ENCODE peak calls at places on chromosomes 2 and 18, in four cellular contexts. One of them, this sample, is unnamed.

GRCh38 chr2:32360416-32360815 is 3.6 kb downstream of the BIRC6 start:
- DNase-seq in activated CD4-positive, alpha-beta T cell treated with anti-CD3 and anti-CD28 coated beads for 36 hours: no peak
- DNase-seq in RPMI8226: no peak
- DNase-seq in fibroblast of pulmonary artery: peak; percentile 31
- DNase-seq in this sample: no peak

GRCh38 chr2:54523336-54523959 is 67.3 kb downstream of the SPTBN1 start:
- DNase-seq in activated CD4-positive, alpha-beta T cell treated with anti-CD3 and anti-CD28 coated beads for 36 hours: no peak
- DNase-seq in RPMI8226: no peak
- DNase-seq in fibroblast of pulmonary artery: no peak
- DNase-seq in this sample: no peak

GRCh38 chr18:67864677-67865340 is 348.3 kb upstream of the DSEL start:
- DNase-seq in activated CD4-positive, alpha-beta T cell treated with anti-CD3 and anti-CD28 coated beads for 36 hours: no peak
- DNase-seq in RPMI8226: no peak
- DNase-seq in fibroblast of pulmonary artery: peak; percentile 67
- DNase-seq in this sample: no peak

GRCh38 chr2:35846-36245 is 10.5 kb downstream of the FAM110C start:
- DNase-seq in activated CD4-positive, alpha-beta T cell treated with anti-CD3 and anti-CD28 coated beads for 36 hours: no peak
- DNase-seq in RPMI8226: no peak
- DNase-seq in fibroblast of pulmonary artery: no peak
- DNase-seq in this sample: no peak

GRCh38 chr2:204145197-204146190 is 208.9 kb downstream of the ICOS start:
- DNase-seq in activated CD4-positive, alpha-beta T cell treated with anti-CD3 and anti-CD28 coated beads for 36 hours: peak; percentile 89
- DNase-seq in RPMI8226: peak; percentile 79
- DNase-seq in fibroblast of pulmonary artery: peak; percentile 74
- DNase-seq in this sample: peak; percentile 63

GRCh38 chr18:46793565-46793964 is 36.7 kb upstream of the ST8SIA5 start:
- DNase-seq in activated CD4-positive, alpha-beta T cell treated with anti-CD3 and anti-CD28 coated beads for 36 hours: no peak
- DNase-seq in RPMI8226: no peak
- DNase-seq in fibroblast of pulmonary artery: no peak
- DNase-seq in this sample: no peak

GRCh38 chr2:38421274-38422056 is 44.4 kb upstream of the ATL2 start:
- DNase-seq in activated CD4-positive, alpha-beta T cell treated with anti-CD3 and anti-CD28 coated beads for 36 hours: no peak
- DNase-seq in RPMI8226: no peak
- DNase-seq in fibroblast of pulmonary artery: no peak
- DNase-seq in this sample: no peak

GRCh38 chr2:38203455-38203810 is 127.5 kb upstream of the CYP1B1 start:
- DNase-seq in activated CD4-positive, alpha-beta T cell treated with anti-CD3 and anti-CD28 coated beads for 36 hours: no peak
- DNase-seq in RPMI8226: no peak
- DNase-seq in fibroblast of pulmonary artery: no peak
- DNase-seq in this sample: no peak

GRCh38 chr2:226423498-226423960 is 376.1 kb downstream of the IRS1 start:
- DNase-seq in activated CD4-positive, alpha-beta T cell treated with anti-CD3 and anti-CD28 coated beads for 36 hours: peak; percentile 69
- DNase-seq in RPMI8226: peak; percentile 30
- DNase-seq in fibroblast of pulmonary artery: no peak
- DNase-seq in this sample: peak; percentile 3

GRCh38 chr18:76056467-76057194 is 438.4 kb downstream of the ZNF516 start:
- DNase-seq in activated CD4-positive, alpha-beta T cell treated with anti-CD3 and anti-CD28 coated beads for 36 hours: no peak
- DNase-seq in RPMI8226: no peak
- DNase-seq in fibroblast of pulmonary artery: no peak
- DNase-seq in this sample: no peak

GRCh38 chr2:209790066-209790728 is 18.6 kb downstream of the UNC80 start:
- DNase-seq in activated CD4-positive, alpha-beta T cell treated with anti-CD3 and anti-CD28 coated beads for 36 hours: no peak
- DNase-seq in RPMI8226: no peak
- DNase-seq in fibroblast of pulmonary artery: no peak
- DNase-seq in this sample: no peak

GRCh38 chr18:13501896-13502295 is 224.5 kb downstream of the FAM210A start:
- DNase-seq in activated CD4-positive, alpha-beta T cell treated with anti-CD3 and anti-CD28 coated beads for 36 hours: peak; percentile 74
- DNase-seq in RPMI8226: no peak
- DNase-seq in fibroblast of pulmonary artery: no peak
- DNase-seq in this sample: peak; percentile 66

GRCh38 chr2:138061961-138062360 is 97.7 kb downstream of the HNMT start:
- DNase-seq in activated CD4-positive, alpha-beta T cell treated with anti-CD3 and anti-CD28 coated beads for 36 hours: no peak
- DNase-seq in RPMI8226: no peak
- DNase-seq in fibroblast of pulmonary artery: no peak
- DNase-seq in this sample: no peak

GRCh38 chr2:201465524-201465971 is 14.0 kb downstream of the STRADB start:
- DNase-seq in activated CD4-positive, alpha-beta T cell treated with anti-CD3 and anti-CD28 coated beads for 36 hours: no peak
- DNase-seq in RPMI8226: no peak
- DNase-seq in fibroblast of pulmonary artery: no peak
- DNase-seq in this sample: no peak

GRCh38 chr2:173205375-173205774 is 129.7 kb downstream of the MAP3K20 start:
- DNase-seq in activated CD4-positive, alpha-beta T cell treated with anti-CD3 and anti-CD28 coated beads for 36 hours: no peak
- DNase-seq in RPMI8226: no peak
- DNase-seq in fibroblast of pulmonary artery: peak; percentile 94
- DNase-seq in this sample: no peak

GRCh38 chr18:2325308-2325849 is 245.9 kb downstream of the METTL4 start:
- DNase-seq in activated CD4-positive, alpha-beta T cell treated with anti-CD3 and anti-CD28 coated beads for 36 hours: no peak
- DNase-seq in RPMI8226: no peak
- DNase-seq in fibroblast of pulmonary artery: peak; percentile 91
- DNase-seq in this sample: no peak

GRCh38 chr2:636151-636621 is 41.0 kb downstream of the TMEM18 start:
- DNase-seq in activated CD4-positive, alpha-beta T cell treated with anti-CD3 and anti-CD28 coated beads for 36 hours: no peak
- DNase-seq in RPMI8226: no peak
- DNase-seq in fibroblast of pulmonary artery: no peak
- DNase-seq in this sample: no peak

GRCh38 chr18:10689231-10689953 is 163.6 kb downstream of the NAPG start:
- DNase-seq in activated CD4-positive, alpha-beta T cell treated with anti-CD3 and anti-CD28 coated beads for 36 hours: no peak
- DNase-seq in RPMI8226: no peak
- DNase-seq in fibroblast of pulmonary artery: peak; percentile 5
- DNase-seq in this sample: no peak

GRCh38 chr2:8489221-8489620 is 192.6 kb upstream of the ID2 start:
- DNase-seq in activated CD4-positive, alpha-beta T cell treated with anti-CD3 and anti-CD28 coated beads for 36 hours: no peak
- DNase-seq in RPMI8226: no peak
- DNase-seq in fibroblast of pulmonary artery: no peak
- DNase-seq in this sample: no peak

GRCh38 chr2:233966388-233966787 is 49.2 kb downstream of the TRPM8 start:
- DNase-seq in activated CD4-positive, alpha-beta T cell treated with anti-CD3 and anti-CD28 coated beads for 36 hours: no peak
- DNase-seq in RPMI8226: peak; percentile 89
- DNase-seq in fibroblast of pulmonary artery: no peak
- DNase-seq in this sample: no peak

GRCh38 chr18:58176915-58177717 is 133.1 kb downstream of the NEDD4L start:
- DNase-seq in activated CD4-positive, alpha-beta T cell treated with anti-CD3 and anti-CD28 coated beads for 36 hours: no peak
- DNase-seq in RPMI8226: no peak
- DNase-seq in fibroblast of pulmonary artery: peak; percentile 94
- DNase-seq in this sample: no peak

GRCh38 chr2:3377279-3377611 is 373 bp downstream of the EIPR1 start:
- DNase-seq in activated CD4-positive, alpha-beta T cell treated with anti-CD3 and anti-CD28 coated beads for 36 hours: peak; percentile 62
- DNase-seq in RPMI8226: peak; percentile 53
- DNase-seq in fibroblast of pulmonary artery: peak; percentile 55
- DNase-seq in this sample: peak; percentile 72

GRCh38 chr2:216016581-216016980 is 3.2 kb upstream of the MREG start:
- DNase-seq in activated CD4-positive, alpha-beta T cell treated with anti-CD3 and anti-CD28 coated beads for 36 hours: no peak
- DNase-seq in RPMI8226: no peak
- DNase-seq in fibroblast of pulmonary artery: no peak
- DNase-seq in this sample: no peak

GRCh38 chr2:233813236-233814062 is 35.3 kb downstream of the MROH2A start:
- DNase-seq in activated CD4-positive, alpha-beta T cell treated with anti-CD3 and anti-CD28 coated beads for 36 hours: peak; percentile 1
- DNase-seq in RPMI8226: no peak
- DNase-seq in fibroblast of pulmonary artery: no peak
- DNase-seq in this sample: no peak

GRCh38 chr2:241849616-241850543 is 8.8 kb downstream of the PDCD1 start:
- DNase-seq in activated CD4-positive, alpha-beta T cell treated with anti-CD3 and anti-CD28 coated beads for 36 hours: peak; percentile 7
- DNase-seq in RPMI8226: no peak
- DNase-seq in fibroblast of pulmonary artery: no peak
- DNase-seq in this sample: peak; percentile 23

This sample was measured in GM20000.